ENCODE peak calls at places on chromosomes 3 and 15, in ten cellular contexts. L is RPMI7951; G is GDM1; Q is NCI-H226; I is brain microvascular endothelial cell; B is HTR-8/SVneo; M is GM20000; W is central memory CD4-positive, alpha-beta T cell; S is activated CD8-positive, alpha-beta memory T cell treated with anti-CD3 and anti-CD28 coated beads for 48 hours; N is T-helper 1 cell. H is an unnamed sample.

GRCh38 chr3:44321335-44321734 is 17.2 kb upstream of the TCAIM start:
- DNase-seq in L (no peak), G (no peak), Q (no peak), I (no peak), B (no peak), M (no peak), W (no peak), S (no peak), N (no peak), H (no peak)

GRCh38 chr3:73535137-73535536 is 89.6 kb downstream of the PDZRN3 start:
- DNase-seq in L (no peak), G (no peak), Q (no peak), I (no peak), B (no peak), M (no peak), W (no peak), S (no peak), N (no peak), H (no peak)

GRCh38 chr3:100358413-100358812 is 23.9 kb downstream of the NIT2 start:
- DNase-seq in L (no peak), G (no peak), Q (no peak), I (no peak), B (no peak), M (no peak), W (no peak), S (no peak), N (no peak), H (no peak)

GRCh38 chr3:65170357-65171090 is 482.7 kb upstream of the ADAMTS9 start:
- DNase-seq in L (peak; percentile 74), G (no peak), Q (peak; percentile 20), I (peak; percentile 94), B (no peak), M (no peak), W (no peak), S (no peak), N (no peak), H (peak; percentile 81)

GRCh38 chr15:44482088-44482487 is 54.7 kb downstream of the CTDSPL2 start:
- DNase-seq in L (no peak), G (no peak), Q (no peak), I (peak; percentile 30), B (no peak), M (no peak), W (no peak), S (no peak), N (no peak), H (no peak)

GRCh38 chr15:74778599-74778970 is 3.3 kb upstream of the CSK start:
- DNase-seq in L (no peak), G (no peak), Q (no peak), I (no peak), B (no peak), M (no peak), W (no peak), S (no peak), N (no peak), H (no peak)

GRCh38 chr15:23447107-23447500 is at the start of gene GOLGA6L2:
- DNase-seq in L (peak; percentile 23), G (no peak), Q (peak; percentile 1), I (no peak), B (no peak), M (no peak), W (no peak), S (no peak), N (no peak), H (no peak)

GRCh38 chr3:88408935-88409334 is 259.2 kb downstream of the C3orf38 start:
- DNase-seq in L (no peak), G (no peak), Q (no peak), I (no peak), B (no peak), M (no peak), W (no peak), S (no peak), N (no peak), H (no peak)

GRCh38 chr15:39598958-39599845 is 18.3 kb downstream of the THBS1 start:
- DNase-seq in L (peak; percentile 37), G (no peak), Q (no peak), I (no peak), B (no peak), M (no peak), W (no peak), S (no peak), N (no peak), H (no peak)